ENCODE peak calls at places on chromosomes 5 and 9, in six cellular contexts. Y is IMR-90, X is A549, Q is adrenal gland, G is heart left ventricle, W is uterus. A is an unnamed sample.

GRCh38 chr5:116543501-116543900 is 31.1 kb downstream of the SEMA6A start:
- DNase-seq in W (no peak), G (no peak), Y (no peak), Q (no peak), X (no peak), A (no peak)

GRCh38 chr9:101388507-101388993 is 3.7 kb upstream of the BAAT start:
- DNase-seq in G (no peak), W (no peak), Q (no peak), Y (no peak), X (no peak), A (no peak)

GRCh38 chr5:66742083-66742895 is 146.1 kb downstream of the MAST4 start:
- DNase-seq in G (peak; percentile 80), X (peak; percentile 25), Y (no peak), Q (no peak), W (no peak), A (peak; percentile 43)

GRCh38 chr5:509632-510185 is 14.5 kb downstream of the SLC9A3 start:
- DNase-seq in W (no peak), Y (no peak), Q (no peak), X (no peak), G (no peak), A (no peak)

GRCh38 chr9:126532489-126532888 is 81.2 kb upstream of the LMX1B start:
- DNase-seq in Q (no peak), X (no peak), W (no peak), Y (no peak), G (no peak), A (no peak)

GRCh38 chr5:32190094-32190493 is 16.0 kb upstream of the GOLPH3 start:
- DNase-seq in W (peak; percentile 54), Q (no peak), X (no peak), G (peak; percentile 78), Y (peak; percentile 50), A (no peak)

GRCh38 chr9:129182122-129182521 is 4.1 kb upstream of the IER5L start:
- DNase-seq in W (no peak), G (no peak), Y (no peak), Q (no peak), X (no peak), A (no peak)

GRCh38 chr5:137629646-137630045 is 106.2 kb downstream of the KLHL3 start:
- DNase-seq in W (no peak), Q (no peak), Y (peak; percentile 63), G (no peak), X (peak; percentile 77), A (peak; percentile 33)

GRCh38 chr5:173163219-173163618 is 18.9 kb downstream of the BNIP1 start:
- DNase-seq in G (peak; percentile 59), X (no peak), Y (peak; percentile 55), W (peak; percentile 47), Q (peak; percentile 84), A (peak; percentile 41)

GRCh38 chr9:84799231-84799630 is 129.7 kb downstream of the NTRK2 start:
- DNase-seq in W (no peak), Q (no peak), G (no peak), X (no peak), Y (no peak), A (no peak)

GRCh38 chr9:135575995-135576631 is 14.6 kb downstream of the PAEP start:
- DNase-seq in G (no peak), Q (no peak), W (no peak), Y (no peak), X (no peak), A (no peak)

GRCh38 chr5:150272531-150272930 is 17.0 kb downstream of the CAMK2A start:
- DNase-seq in W (no peak), Q (peak; percentile 30), Y (peak; percentile 52), G (no peak), X (peak; percentile 59), A (no peak)

GRCh38 chr5:181052928-181053759 is 13.1 kb downstream of the BTNL9 start:
- DNase-seq in G (no peak), Y (no peak), W (no peak), X (peak; percentile 38), Q (no peak), A (no peak)

GRCh38 chr5:156367602-156368001 is 40.6 kb downstream of the SGCD start:
- DNase-seq in Y (peak; percentile 97), Q (peak; percentile 84), W (no peak), G (no peak), X (no peak), A (no peak)

GRCh38 chr5:142120247-142120935 is 11.8 kb downstream of the NDFIP1 start:
- DNase-seq in Y (no peak), G (no peak), W (no peak), Q (no peak), X (no peak), A (no peak)

GRCh38 chr5:80043187-80043586 is 8.0 kb downstream of the THBS4 start:
- DNase-seq in W (no peak), G (no peak), X (no peak), Q (no peak), Y (no peak), A (no peak)

GRCh38 chr9:35844628-35845301 is 15.7 kb downstream of the TMEM8B start:
- DNase-seq in W (no peak), X (no peak), G (peak; percentile 59), Q (peak; percentile 54), Y (peak; percentile 94), A (no peak)

GRCh38 chr5:139392678-139393496 is 2.0 kb downstream of the PROB1 start:
- DNase-seq in W (no peak), Y (no peak), X (peak; percentile 92), Q (peak; percentile 72), G (peak; percentile 67), A (peak; percentile 69)

GRCh38 chr5:128519830-128520229 is 18.2 kb downstream of the FBN2 start:
- DNase-seq in Q (no peak), X (no peak), Y (no peak), G (no peak), W (no peak), A (no peak)

GRCh38 chr9:23766613-23767012 is 59.4 kb downstream of the ELAVL2 start:
- DNase-seq in Y (no peak), G (no peak), Q (no peak), X (no peak), W (no peak), A (no peak)

GRCh38 chr5:55907927-55908326 is 56.8 kb downstream of the IL31RA start:
- DNase-seq in G (no peak), Y (no peak), Q (no peak), W (no peak), X (no peak), A (no peak)

GRCh38 chr5:176739461-176740051 is 70.8 kb upstream of the UNC5A start:
- DNase-seq in Y (no peak), G (no peak), X (no peak), Q (no peak), W (no peak), A (no peak)

GRCh38 chr9:132040808-132041207 is 38.9 kb downstream of the MED27 start:
- DNase-seq in Q (no peak), G (no peak), W (no peak), X (no peak), Y (no peak), A (no peak)

GRCh38 chr5:103425686-103426454 is 136.7 kb downstream of the NUDT12 start:
- DNase-seq in Q (no peak), X (no peak), Y (peak; percentile 69), W (no peak), G (no peak), A (no peak)

GRCh38 chr5:154269414-154269813 is 78.9 kb downstream of the GALNT10 start:
- DNase-seq in Y (no peak), W (no peak), Q (no peak), G (no peak), X (no peak), A (no peak)

GRCh38 chr5:10151656-10152055 is 98.0 kb downstream of the ATPSCKMT start:
- DNase-seq in G (no peak), Y (peak; percentile 9), X (no peak), W (no peak), Q (no peak), A (no peak)

GRCh38 chr9:14652729-14653377 is 40.4 kb downstream of the ZDHHC21 start:
- DNase-seq in Y (peak; percentile 24), Q (no peak), W (no peak), X (no peak), G (no peak), A (no peak)

GRCh38 chr9:90309809-90310522 is 332.7 kb downstream of the DIRAS2 start:
- DNase-seq in X (no peak), Y (no peak), W (no peak), G (no peak), Q (no peak), A (no peak)

GRCh38 chr9:132207839-132208615 is 46.2 kb downstream of the NTNG2 start:
- DNase-seq in X (no peak), Y (no peak), W (no peak), Q (no peak), G (no peak), A (no peak)

GRCh38 chr9:123445981-123446610 is 90.1 kb downstream of the CRB2 start:
- DNase-seq in Q (no peak), W (no peak), G (no peak), Y (peak; percentile 43), X (no peak), A (no peak)

GRCh38 chr5:174245506-174245905 is 200.0 kb downstream of the NSG2 start:
- DNase-seq in W (no peak), Q (no peak), X (no peak), G (no peak), Y (no peak), A (no peak)

GRCh38 chr5:64947031-64947430 is 178.3 kb downstream of the CWC27 start:
- DNase-seq in Y (peak; percentile 55), Q (no peak), G (no peak), X (no peak), W (no peak), A (no peak)

GRCh38 chr5:156411131-156411727 is 84.3 kb downstream of the SGCD start:
- DNase-seq in W (peak; percentile 26), Q (peak; percentile 18), G (no peak), Y (peak; percentile 82), X (peak; percentile 24), A (no peak)

GRCh38 chr5:149240354-149240998 is 31.2 kb upstream of the AFAP1L1 start:
- DNase-seq in Q (no peak), W (no peak), G (no peak), X (no peak), Y (no peak), A (no peak)

DNA sequence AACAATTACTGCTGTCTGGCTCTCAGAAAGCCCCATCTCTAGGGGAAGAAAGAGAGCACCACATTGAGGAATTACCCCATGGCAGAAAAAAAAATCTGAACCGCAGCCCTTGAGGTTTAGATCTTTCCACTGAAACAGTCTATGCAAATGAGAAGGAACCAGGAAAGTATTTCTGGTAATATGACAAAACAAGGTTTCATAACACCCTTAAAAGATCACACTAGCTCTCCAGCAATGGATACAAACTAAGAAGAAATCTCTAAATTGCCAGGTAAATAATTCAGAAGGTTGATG is 427.1 kb downstream of the PRELID2 start:
- DNase-seq in Q (no peak), G (no peak), X (no peak), W (no peak), Y (no peak), A (no peak)
- H3K9me3 ChIP-seq in Q (no peaks in the 10 kb centered on the region), G (peaks cover 64% of the 10 kb centered on the region), X (peaks cover 17% of the 10 kb centered on the region), W (no peaks in the 10 kb centered on the region), Y (peaks cover 21% of the 10 kb centered on the region), A (peaks cover 2% of the 10 kb centered on the region)

GRCh38 chr5:88140863-88141694 is 127.6 kb downstream of the TMEM161B start:
- DNase-seq in X (peak; percentile 92), G (peak; percentile 96), Q (peak; percentile 99), W (peak; percentile 99), Y (peak; percentile 93), A (peak; percentile 98)
- TF ChIP-seq POLR2A in X (no peak), G (peak; percentile 54), Q (no peak), W (peak; percentile 53), Y (no peak), A (peak; percentile 54)

GRCh38 chr9:92954886-92955285 is 7.6 kb downstream of the FGD3 start:
- DNase-seq in W (no peak), G (no peak), X (no peak), Q (no peak), Y (no peak), A (no peak)
- H3K4me1 ChIP-seq in W (no peaks in the 10 kb centered on the region), G (peaks cover 21% of the 10 kb centered on the region), X (peaks cover 4% of the 10 kb centered on the region), Q (no peaks in the 10 kb centered on the region), Y (no peaks in the 10 kb centered on the region), A (no peaks in the 10 kb centered on the region)

GRCh38 chr5:73381587-73382411 is 66.8 kb downstream of the FOXD1 start:
- DNase-seq in X (no peak), Q (no peak), G (no peak), W (no peak), Y (no peak), A (no peak)
- H3K9me3 ChIP-seq in X (peaks cover 26% of the 10 kb centered on the region), Q (no peaks in the 10 kb centered on the region), G (peaks cover 30% of the 10 kb centered on the region), W (no peaks in the 10 kb centered on the region), Y (peaks cover 15% of the 10 kb centered on the region), A (no peaks in the 10 kb centered on the region)